ENCODE peak calls at places on chromosomes 5 and 9, in eight cellular contexts. R, Z, N, A, J, B, L and P are unnamed samples.

GRCh38 chr9:108271646-108272349 is 584.0 kb downstream of the ACTL7B start:
- DNase-seq in R (no peak), Z (no peak), N (peak), A (peak), J (no peak), B (peak), L (peak), P (no peak)

GRCh38 chr5:45288746-45289145 is 407.4 kb downstream of the HCN1 start:
- DNase-seq in R (no peak), Z (no peak), N (no peak), A (no peak), J (no peak), B (no peak), L (no peak), P (no peak)

GRCh38 chr5:79069488-79070001 is at the start of the genes BHMT2 and DMGDH:
- DNase-seq in R (no peak), Z (peak), N (no peak), A (no peak), J (no peak), B (peak), L (no peak), P (peak)

GRCh38 chr5:1511651-1512540 is 11.9 kb downstream of the LPCAT1 start:
- DNase-seq in R (no peak), Z (peak), N (peak), A (no peak), J (peak), B (peak), L (peak), P (peak)

GRCh38 chr5:168282120-168282519 is 9.3 kb upstream of the WWC1 start:
- DNase-seq in R (no peak), Z (peak), N (no peak), A (no peak), J (no peak), B (peak), L (no peak), P (peak)

GRCh38 chr5:120405923-120406322 is 58.2 kb upstream of the PRR16 start:
- DNase-seq in R (no peak), Z (no peak), N (no peak), A (no peak), J (no peak), B (peak), L (no peak), P (no peak)

GRCh38 chr9:34179528-34180138 is 790 bp downstream of the UBAP1 start:
- DNase-seq in R (no peak), Z (no peak), N (no peak), A (peak), J (no peak), B (peak), L (no peak), P (no peak)

GRCh38 chr9:113853333-113853732 is 22.8 kb upstream of the ZNF618 start:
- DNase-seq in R (no peak), Z (no peak), N (no peak), A (no peak), J (no peak), B (peak), L (no peak), P (no peak)

GRCh38 chr5:93922551-93922950 is 181.2 kb upstream of the POU5F2 start:
- DNase-seq in R (no peak), Z (no peak), N (no peak), A (no peak), J (no peak), B (no peak), L (no peak), P (no peak)

GRCh38 chr9:130535818-130536521 is 43.4 kb upstream of the FUBP3 start:
- DNase-seq in R (no peak), Z (no peak), N (peak), A (peak), J (no peak), B (peak), L (no peak), P (no peak)

GRCh38 chr5:38404667-38405276 is 146.4 kb downstream of the EGFLAM start:
- DNase-seq in R (no peak), Z (no peak), N (no peak), A (no peak), J (no peak), B (no peak), L (no peak), P (no peak)

GRCh38 chr5:176188506-176189193 is 49.6 kb upstream of the SIMC1 start:
- DNase-seq in R (no peak), Z (no peak), N (no peak), A (no peak), J (no peak), B (no peak), L (no peak), P (no peak)

GRCh38 chr5:2178071-2178477 is 295.3 kb upstream of the IRX4 start:
- DNase-seq in R (no peak), Z (no peak), N (no peak), A (no peak), J (no peak), B (no peak), L (no peak), P (no peak)